ENCODE peak calls at places on chromosome 10, in ten cellular contexts. J is nephron progenitor cell; R is transverse colon; N is fibroblast of pulmonary artery; B is cardiac muscle cell; Y is CD8-positive, alpha-beta T cell; H is progenitor cell of endocrine pancreas; Q is HCT116; D is foreskin fibroblast; X is fibroblast of lung. V is an unnamed sample.

GRCh38 chr10:7563770-7564169 is 103.0 kb downstream of the ITIH5 start:
- DNase-seq in Y (no peak), N (no peak), Q (no peak), X (no peak), R (no peak), J (no peak), H (no peak), D (no peak), B (no peak), V (no peak)

GRCh38 chr10:86758231-86759072 is 2.0 kb downstream of the BMPR1A start:
- DNase-seq in D (no peak), B (peak; percentile 40), Y (no peak), N (no peak), X (peak; percentile 33), R (no peak), J (no peak), Q (no peak), H (no peak), V (no peak)

GRCh38 chr10:132665946-132666732 is 119.8 kb downstream of the NKX6-2 start:
- DNase-seq in H (no peak), D (peak; percentile 92), J (no peak), R (no peak), X (peak; percentile 77), B (peak; percentile 76), N (peak; percentile 94), Y (no peak), Q (no peak), V (no peak)

GRCh38 chr10:72096115-72097000 is 8.0 kb upstream of the SPOCK2 start:
- DNase-seq in B (peak; percentile 77), N (peak; percentile 62), X (peak; percentile 86), Q (no peak), R (no peak), J (no peak), H (no peak), Y (no peak), D (no peak), V (no peak)

GRCh38 chr10:32139223-32140073 is 83.2 kb upstream of the KIF5B start:
- DNase-seq in R (peak; percentile 86), H (no peak), D (peak; percentile 92), J (peak; percentile 9), B (peak; percentile 95), Q (peak; percentile 89), N (peak; percentile 95), X (peak; percentile 96), Y (no peak), V (peak; percentile 4)

GRCh38 chr10:44864042-44864436 is 47.1 kb upstream of the TMEM72 start:
- DNase-seq in Q (no peak), H (peak; percentile 28), Y (no peak), N (no peak), R (peak; percentile 32), X (peak; percentile 12), J (no peak), B (peak; percentile 29), D (peak; percentile 18), V (no peak)

GRCh38 chr10:1526427-1527055 is 210.8 kb downstream of the ADARB2 start:
- DNase-seq in B (no peak), Y (no peak), R (no peak), J (no peak), H (no peak), D (no peak), N (no peak), Q (no peak), X (no peak), V (no peak)

GRCh38 chr10:71280216-71280615 is 38.8 kb upstream of the SLC29A3 start:
- DNase-seq in D (no peak), Q (no peak), B (no peak), R (no peak), N (no peak), J (no peak), H (no peak), Y (no peak), X (no peak), V (no peak)

GRCh38 chr10:48611133-48611532 is 6.3 kb upstream of the ARHGAP22 start:
- DNase-seq in R (no peak), N (no peak), J (no peak), X (no peak), Y (no peak), H (no peak), B (no peak), Q (no peak), D (no peak), V (no peak)

GRCh38 chr10:48612241-48612943 is 7.5 kb upstream of the ARHGAP22 start:
- DNase-seq in Q (no peak), B (no peak), N (no peak), J (no peak), X (no peak), R (no peak), Y (no peak), H (no peak), D (peak; percentile 72), V (no peak)

GRCh38 chr10:48613015-48613414 is 8.1 kb upstream of the ARHGAP22 start:
- DNase-seq in X (no peak), J (no peak), B (no peak), Q (no peak), D (peak; percentile 47), N (no peak), Y (no peak), R (no peak), H (no peak), V (no peak)

GRCh38 chr10:48616436-48616835 is 11.6 kb upstream of the ARHGAP22 start:
- DNase-seq in Y (no peak), B (no peak), J (no peak), X (no peak), D (no peak), Q (no peak), R (no peak), H (no peak), N (no peak), V (no peak)

DNA sequence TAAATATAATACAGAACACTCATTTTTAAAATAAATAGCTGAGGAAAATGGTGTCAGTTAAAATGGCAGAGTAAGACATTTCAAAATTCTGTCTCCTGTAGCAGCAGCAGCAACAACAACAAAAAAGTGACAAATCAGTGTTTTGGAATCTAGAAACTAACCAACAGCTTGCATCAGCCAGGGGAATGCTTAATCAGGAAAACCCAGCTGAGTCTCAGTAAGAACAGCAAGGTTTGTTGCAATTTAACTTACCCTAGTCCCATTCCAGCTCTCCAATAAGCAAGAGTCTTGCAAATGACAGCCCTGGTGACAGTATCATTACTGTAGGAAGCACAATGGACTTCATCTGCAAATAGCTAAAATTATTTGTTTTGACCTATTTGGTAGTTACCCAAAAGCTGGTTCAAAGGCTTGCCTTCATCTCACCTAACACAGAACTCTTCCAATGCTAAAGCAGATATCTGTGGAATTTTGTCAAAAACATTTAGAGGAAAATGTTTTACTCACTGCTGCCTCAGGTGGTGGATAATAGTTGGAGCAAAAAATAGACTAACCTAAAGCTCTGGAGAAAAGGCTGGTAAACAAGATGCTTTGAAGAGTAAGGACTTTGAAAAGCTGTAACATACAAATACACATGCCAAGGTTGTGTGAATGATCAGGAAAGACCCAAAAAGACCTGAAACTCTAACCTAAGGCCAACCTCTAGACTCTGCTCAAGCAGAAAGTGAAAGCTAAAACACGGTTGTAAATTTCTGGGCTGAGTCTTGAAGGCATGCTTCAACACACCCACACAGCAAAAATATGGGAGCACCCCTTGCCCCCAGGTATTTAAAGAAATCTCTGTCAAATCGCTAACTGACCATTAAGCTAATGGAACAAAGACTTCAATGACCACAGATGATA is 9.9 kb upstream of the ARHGAP22 start:
- DNase-seq in D (peak; percentile 75), Q (no peak), N (peak; percentile 57), H (no peak), X (peak; percentile 63), R (no peak), Y (no peak), J (no peak), B (peak; percentile 58), V (no peak)
- TF ChIP-seq CTCF in D (peak; percentile 33), Q (peak; percentile 8), N (peak; percentile 53), H (peak; percentile 45), X (no peak), R (no peak), Y (no peak), J (no peak), B (peak; percentile 50), V (peak; percentile 44)

DNA sequence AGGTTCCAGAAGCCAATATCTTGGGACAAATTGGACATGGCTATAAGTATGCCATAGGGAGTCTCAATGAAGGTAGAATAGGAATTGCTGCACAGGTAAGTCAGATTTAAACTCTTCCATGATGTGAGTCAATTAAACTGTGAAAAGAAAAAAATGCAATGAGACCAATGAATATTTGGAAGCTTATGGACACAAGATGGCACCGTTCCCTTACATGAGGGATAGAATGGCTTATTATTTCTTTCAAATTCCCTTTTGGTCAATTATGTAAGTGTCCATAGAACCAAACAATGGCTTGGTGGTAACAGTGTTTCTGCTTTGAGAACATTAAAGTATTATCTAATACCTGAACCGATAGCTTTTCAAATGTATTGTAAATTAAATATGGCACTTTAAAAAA is 35.6 kb downstream of the ACADSB start:
- DNase-seq in D (peak; percentile 7), N (peak; percentile 17), Y (no peak), J (no peak), H (no peak), B (peak; percentile 6), X (peak; percentile 18), R (no peak), Q (peak; percentile 29), V (no peak)
- TF ChIP-seq CTCF in D (no peak), N (no peak), Y (no peak), J (peak; percentile 7), H (peak; percentile 29), B (peak; percentile 10), X (no peak), R (no peak), Q (peak; percentile 76), V (peak; percentile 44)

DNA sequence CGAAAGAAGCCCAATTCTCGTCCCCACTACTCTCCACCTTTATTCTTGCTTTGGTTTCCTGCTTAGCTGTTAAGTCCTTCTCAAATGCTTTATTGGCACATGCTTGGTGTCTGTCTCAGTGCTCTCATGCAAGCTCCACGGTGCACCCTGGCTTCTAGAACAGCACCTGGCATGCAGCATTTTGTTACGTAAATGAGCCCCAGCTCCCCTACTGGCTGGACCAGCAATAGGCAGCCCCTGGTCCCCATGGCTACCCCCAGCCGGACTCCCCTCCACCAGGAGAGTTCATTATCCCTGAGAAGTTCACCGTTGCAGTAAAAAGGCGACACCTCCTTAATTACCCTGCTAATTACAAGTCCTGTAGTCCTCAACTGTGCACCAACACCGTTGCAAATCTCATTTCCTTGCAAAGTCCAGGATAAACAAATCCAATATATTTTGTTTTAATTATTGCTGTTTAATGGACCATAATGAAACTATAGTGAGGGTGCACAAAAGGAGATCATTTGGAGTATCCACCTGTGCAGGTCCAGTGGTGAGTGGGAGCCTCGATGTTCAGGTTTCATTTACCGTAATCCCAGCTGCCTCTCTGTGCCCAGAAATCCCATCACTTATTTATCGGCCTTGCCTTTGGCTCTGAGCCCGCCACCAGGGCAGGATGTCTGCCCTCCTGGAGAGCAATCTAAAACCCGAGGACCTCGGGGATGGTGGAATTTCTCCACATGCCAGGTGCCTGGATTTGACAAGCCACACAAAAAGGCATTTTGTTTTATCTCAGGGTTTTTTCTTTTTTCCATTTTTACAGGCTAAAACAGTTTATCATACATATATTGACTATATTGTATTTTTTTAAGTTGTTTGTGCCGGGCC is 12.8 kb upstream of the DRGX start:
- DNase-seq in R (no peak), Y (no peak), B (peak; percentile 12), N (peak; percentile 11), Q (peak; percentile 16), J (no peak), H (no peak), D (no peak), X (no peak), V (no peak)
- TF ChIP-seq CTCF in R (no peak), Y (no peak), B (peak; percentile 30), N (peak; percentile 54), Q (peak; percentile 48), J (no peak), H (no peak), D (peak; percentile 37), X (no peak), V (no peak)

DNA sequence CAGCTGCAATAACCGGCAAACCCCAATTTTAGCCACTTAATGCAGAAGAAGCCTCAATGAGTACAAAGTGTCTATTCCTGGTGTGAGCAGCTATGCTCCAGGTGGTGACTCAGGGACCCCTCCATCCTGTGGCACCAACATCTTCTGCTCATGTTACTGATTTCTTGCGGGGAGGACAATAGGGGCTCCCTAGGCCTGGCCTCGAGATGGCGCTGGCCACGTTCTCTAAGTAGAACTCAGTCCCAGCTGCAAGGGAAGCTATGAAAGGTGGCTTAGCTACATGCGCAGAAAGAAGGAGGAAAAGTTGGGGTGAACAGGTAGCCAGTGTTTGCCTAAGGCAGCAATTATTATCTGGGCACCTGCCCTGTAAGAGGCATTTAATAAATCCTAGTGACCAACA is 6.6 kb downstream of the GJD4 start:
- DNase-seq in N (no peak), R (no peak), Y (no peak), Q (no peak), B (no peak), X (no peak), D (no peak), H (no peak), J (no peak), V (no peak)
- TF ChIP-seq CTCF in N (peak; percentile 9), R (no peak), Y (no peak), Q (no peak), B (no peak), X (no peak), D (peak; percentile 4), H (peak; percentile 8), J (no peak), V (no peak)

V was measured in neural crest cell.